ENCODE peak calls at places on chromosomes 1 and 21, in ten cellular contexts. Z is MV-4-11; M is OCI-LY7; K is LHCN-M2; R is adrenal gland; C is activated gamma-delta T cell treated with Interleukin-2 at 50 U/mL for 16 hours; Y is WTC11; V is IMR-90; X is CD8-positive, alpha-beta memory T cell; B is stimulated activated CD4-positive, alpha-beta T cell treated with anti-CD3 and anti-CD28 coated beads, Interleukin-2, amount 100 ng/mL, for 48 hours. A is an unnamed sample.

GRCh38 chr1:13781907-13782633 is 82.1 kb downstream of the PRDM2 start:
- DNase-seq in K (peak; percentile 85), Y (no peak), R (no peak), M (no peak), X (no peak), Z (peak; percentile 79), B (no peak), C (no peak), V (peak; percentile 86), A (no peak)

GRCh38 chr1:33383974-33384767 is 46.7 kb downstream of the PHC2 start:
- DNase-seq in X (no peak), Y (no peak), C (no peak), B (no peak), K (peak; percentile 83), V (peak; percentile 86), Z (no peak), R (peak; percentile 70), M (no peak), A (no peak)

GRCh38 chr1:176773038-176773437 is 310.1 kb downstream of the PAPPA2 start:
- DNase-seq in K (no peak), B (no peak), R (no peak), V (no peak), Z (no peak), M (no peak), X (no peak), Y (no peak), C (no peak), A (no peak)

GRCh38 chr1:47938556-47938955 is 58.6 kb downstream of the TRABD2B start:
- DNase-seq in B (no peak), V (no peak), Y (no peak), M (no peak), X (no peak), Z (no peak), R (peak; percentile 59), C (no peak), K (no peak), A (no peak)

GRCh38 chr1:178282949-178283367 is 189.1 kb downstream of the RASAL2 start:
- DNase-seq in X (no peak), R (no peak), Z (peak; percentile 45), V (peak; percentile 86), C (no peak), K (peak; percentile 81), M (no peak), Y (no peak), B (no peak), A (peak; percentile 57)

GRCh38 chr1:192474080-192474683 is 101.4 kb upstream of the RGS1 start:
- DNase-seq in C (no peak), B (no peak), K (no peak), V (peak; percentile 23), Z (peak; percentile 4), X (no peak), Y (no peak), M (peak; percentile 64), R (no peak), A (peak; percentile 68)

GRCh38 chr1:16138772-16139221 is 17.1 kb downstream of the EPHA2 start:
- DNase-seq in R (peak; percentile 77), Z (no peak), B (no peak), Y (no peak), K (peak; percentile 54), V (peak; percentile 32), C (no peak), M (no peak), X (no peak), A (no peak)

GRCh38 chr1:158506369-158506987 is 34.5 kb downstream of the OR10R2 start:
- DNase-seq in M (peak; percentile 56), V (peak; percentile 8), Z (peak; percentile 37), K (peak; percentile 3), Y (peak; percentile 82), B (peak; percentile 38), X (peak; percentile 4), R (peak; percentile 62), C (peak; percentile 16), A (peak; percentile 78)

GRCh38 chr1:151327903-151328674 is 873 bp upstream of the PI4KB start:
- DNase-seq in C (no peak), M (peak; percentile 22), V (no peak), R (peak; percentile 63), B (no peak), Y (peak; percentile 43), Z (no peak), X (peak; percentile 3), K (no peak), A (no peak)

GRCh38 chr1:109247401-109248365 is 1.7 kb upstream of the CELSR2 start:
- DNase-seq in R (no peak), B (no peak), Y (no peak), C (no peak), Z (no peak), M (no peak), X (no peak), K (no peak), V (no peak), A (no peak)

GRCh38 chr1:95006681-95007080 is 66.1 kb downstream of the ALG14 start:
- DNase-seq in M (no peak), R (no peak), C (no peak), V (peak; percentile 74), B (no peak), Y (no peak), X (no peak), Z (peak; percentile 83), K (peak; percentile 58), A (no peak)

GRCh38 chr1:114496091-114496490 is 14.9 kb downstream of the TRIM33 start:
- DNase-seq in R (no peak), Z (no peak), V (no peak), K (no peak), M (no peak), X (no peak), C (no peak), Y (no peak), B (no peak), A (no peak)

GRCh38 chr1:40258445-40258769 is 371 bp downstream of the ZMPSTE24 start:
- DNase-seq in X (no peak), M (no peak), B (no peak), V (peak; percentile 23), K (no peak), Y (no peak), Z (peak; percentile 25), C (no peak), R (no peak), A (no peak)

GRCh38 chr1:182170941-182171461 is 109.5 kb upstream of the ZNF648 start:
- DNase-seq in V (no peak), Y (no peak), K (no peak), R (peak; percentile 69), Z (peak; percentile 92), B (no peak), C (no peak), M (no peak), X (no peak), A (peak; percentile 14)

GRCh38 chr1:212902054-212902453 is 44.0 kb downstream of the FLVCR1 start:
- DNase-seq in Y (no peak), K (no peak), V (no peak), R (no peak), M (no peak), C (no peak), B (no peak), X (no peak), Z (no peak), A (no peak)

GRCh38 chr1:115098979-115099692 is 9.8 kb upstream of the TSPAN2 start:
- DNase-seq in V (peak; percentile 26), R (peak; percentile 60), K (peak; percentile 88), C (peak; percentile 63), M (peak; percentile 87), Y (no peak), X (peak; percentile 60), B (peak; percentile 41), Z (peak; percentile 88), A (peak; percentile 87)

GRCh38 chr21:14452031-14452778 is 69.3 kb upstream of the HSPA13 start:
- DNase-seq in M (no peak), Y (no peak), B (peak; percentile 11), K (no peak), Z (no peak), C (no peak), X (no peak), V (no peak), R (no peak), A (no peak)

GRCh38 chr21:41967708-41968107 is 13.9 kb upstream of the C2CD2 start:
- DNase-seq in X (no peak), M (no peak), R (no peak), Z (no peak), V (no peak), B (no peak), K (no peak), C (no peak), Y (no peak), A (no peak)

GRCh38 chr1:2483970-2484369 is 7.9 kb downstream of the PLCH2 start:
- DNase-seq in C (no peak), Z (no peak), M (no peak), V (no peak), R (no peak), Y (no peak), K (no peak), X (no peak), B (no peak), A (no peak)

GRCh38 chr1:226874579-226875425 is 4.4 kb downstream of the PSEN2 start:
- DNase-seq in Z (no peak), C (no peak), X (no peak), R (no peak), B (no peak), K (no peak), Y (no peak), V (no peak), M (no peak), A (no peak)

GRCh38 chr1:207823880-207824566 is 72.2 kb downstream of the CD46 start:
- DNase-seq in R (peak; percentile 97), K (peak; percentile 98), B (peak; percentile 62), X (peak; percentile 38), C (peak; percentile 68), M (peak; percentile 86), Y (peak; percentile 32), V (peak; percentile 97), Z (peak; percentile 88), A (peak; percentile 92)

GRCh38 chr1:116982319-116983004 is 19.1 kb upstream of the CD101 start:
- DNase-seq in Y (peak; percentile 58), Z (no peak), M (no peak), K (no peak), B (no peak), C (no peak), X (no peak), R (peak; percentile 62), V (no peak), A (no peak)

GRCh38 chr1:169484683-169485426 is 889 bp downstream of the SLC19A2 start:
- DNase-seq in X (peak; percentile 6), R (peak; percentile 85), B (no peak), M (peak; percentile 50), C (peak; percentile 19), K (peak; percentile 48), V (peak; percentile 82), Z (peak; percentile 19), Y (no peak), A (peak; percentile 62)

GRCh38 chr1:162690672-162691434 is 58.6 kb downstream of the DDR2 start:
- DNase-seq in Z (peak; percentile 52), R (peak; percentile 92), M (no peak), C (no peak), K (peak; percentile 97), X (no peak), Y (peak; percentile 24), B (no peak), V (peak; percentile 93), A (no peak)

GRCh38 chr1:111467805-111468716 is 5.7 kb upstream of the C1orf162 start:
- DNase-seq in X (no peak), B (no peak), R (no peak), V (no peak), M (peak; percentile 16), Y (no peak), C (no peak), K (no peak), Z (no peak), A (peak; percentile 28)

GRCh38 chr1:42282024-42282579 is 52.9 kb downstream of the FOXJ3 start:
- DNase-seq in M (no peak), C (no peak), V (peak; percentile 65), Y (no peak), X (no peak), B (no peak), Z (no peak), R (no peak), K (peak; percentile 30), A (no peak)